ENCODE peak calls at places on chromosome 1, in ten cellular contexts. One of them, this sample, is unnamed.
A peak's percentile ranks its signal among the peaks of the same experiment; 100 is the strongest.

GRCh38 chr1:76294470-76295194 is 220.1 kb downstream of the ST6GALNAC3 start:
- DNase-seq in adrenal gland: no peak
- DNase-seq in ovary: no peak
- DNase-seq in CD8-positive, alpha-beta T cell: no peak
- DNase-seq in tibial artery: no peak
- DNase-seq in HCT116: no peak
- DNase-seq in DND-41: no peak
- DNase-seq in aorta: no peak
- DNase-seq in adipocyte: no peak
- DNase-seq in fibroblast of lung: no peak
- DNase-seq in this sample: no peak

GRCh38 chr1:228860911-228861829 is 125.9 kb downstream of the RHOU start:
- DNase-seq in adrenal gland: peak; percentile 74
- DNase-seq in ovary: no peak
- DNase-seq in CD8-positive, alpha-beta T cell: peak; percentile 38
- DNase-seq in tibial artery: no peak
- DNase-seq in HCT116: peak; percentile 90
- DNase-seq in DND-41: no peak
- DNase-seq in aorta: no peak
- DNase-seq in adipocyte: peak; percentile 77
- DNase-seq in fibroblast of lung: peak; percentile 79
- DNase-seq in this sample: no peak

GRCh38 chr1:19375621-19376020 is 63.5 kb downstream of the SLC66A1 start:
- DNase-seq in adrenal gland: no peak
- DNase-seq in ovary: no peak
- DNase-seq in CD8-positive, alpha-beta T cell: no peak
- DNase-seq in tibial artery: no peak
- DNase-seq in HCT116: no peak
- DNase-seq in DND-41: no peak
- DNase-seq in aorta: no peak
- DNase-seq in adipocyte: no peak
- DNase-seq in fibroblast of lung: no peak
- DNase-seq in this sample: no peak

GRCh38 chr1:107480548-107480947 is 339.7 kb downstream of the NTNG1 start:
- DNase-seq in adrenal gland: peak; percentile 63
- DNase-seq in ovary: no peak
- DNase-seq in CD8-positive, alpha-beta T cell: no peak
- DNase-seq in tibial artery: no peak
- DNase-seq in HCT116: no peak
- DNase-seq in DND-41: no peak
- DNase-seq in aorta: peak; percentile 42
- DNase-seq in adipocyte: no peak
- DNase-seq in fibroblast of lung: peak; percentile 5
- DNase-seq in this sample: no peak

GRCh38 chr1:237032029-237032428 is 10.0 kb upstream of the RYR2 start:
- DNase-seq in adrenal gland: no peak
- DNase-seq in ovary: no peak
- DNase-seq in CD8-positive, alpha-beta T cell: no peak
- DNase-seq in tibial artery: no peak
- DNase-seq in HCT116: no peak
- DNase-seq in DND-41: no peak
- DNase-seq in aorta: no peak
- DNase-seq in adipocyte: no peak
- DNase-seq in fibroblast of lung: no peak
- DNase-seq in this sample: no peak

GRCh38 chr1:119253366-119253765 is 112.9 kb upstream of the WARS2 start:
- DNase-seq in adrenal gland: no peak
- DNase-seq in ovary: no peak
- DNase-seq in CD8-positive, alpha-beta T cell: no peak
- DNase-seq in tibial artery: no peak
- DNase-seq in HCT116: no peak
- DNase-seq in DND-41: no peak
- DNase-seq in aorta: no peak
- DNase-seq in adipocyte: peak; percentile 33
- DNase-seq in fibroblast of lung: peak; percentile 12
- DNase-seq in this sample: no peak

GRCh38 chr1:93648656-93649055 is 33.0 kb downstream of the BCAR3 start:
- DNase-seq in adrenal gland: no peak
- DNase-seq in ovary: no peak
- DNase-seq in CD8-positive, alpha-beta T cell: peak; percentile 37
- DNase-seq in tibial artery: no peak
- DNase-seq in HCT116: no peak
- DNase-seq in DND-41: no peak
- DNase-seq in aorta: no peak
- DNase-seq in adipocyte: no peak
- DNase-seq in fibroblast of lung: no peak
- DNase-seq in this sample: no peak

GRCh38 chr1:77866296-77866695 is 22.1 kb upstream of the NEXN start:
- DNase-seq in adrenal gland: no peak
- DNase-seq in ovary: no peak
- DNase-seq in CD8-positive, alpha-beta T cell: no peak
- DNase-seq in tibial artery: no peak
- DNase-seq in HCT116: no peak
- DNase-seq in DND-41: no peak
- DNase-seq in aorta: no peak
- DNase-seq in adipocyte: peak; percentile 23
- DNase-seq in fibroblast of lung: no peak
- DNase-seq in this sample: no peak

GRCh38 chr1:59714219-59714618 is 100.5 kb upstream of the HOOK1 start:
- DNase-seq in adrenal gland: no peak
- DNase-seq in ovary: no peak
- DNase-seq in CD8-positive, alpha-beta T cell: no peak
- DNase-seq in tibial artery: no peak
- DNase-seq in HCT116: no peak
- DNase-seq in DND-41: no peak
- DNase-seq in aorta: no peak
- DNase-seq in adipocyte: no peak
- DNase-seq in fibroblast of lung: no peak
- DNase-seq in this sample: no peak

GRCh38 chr1:227777646-227778045 is 37.8 kb upstream of the PRSS38 start:
- DNase-seq in adrenal gland: no peak
- DNase-seq in ovary: no peak
- DNase-seq in CD8-positive, alpha-beta T cell: no peak
- DNase-seq in tibial artery: peak; percentile 11
- DNase-seq in HCT116: no peak
- DNase-seq in DND-41: no peak
- DNase-seq in aorta: no peak
- DNase-seq in adipocyte: no peak
- DNase-seq in fibroblast of lung: no peak
- DNase-seq in this sample: no peak

GRCh38 chr1:11653101-11653601 is 1.1 kb downstream of the FBXO2 start:
- DNase-seq in adrenal gland: no peak
- DNase-seq in ovary: no peak
- DNase-seq in CD8-positive, alpha-beta T cell: no peak
- DNase-seq in tibial artery: no peak
- DNase-seq in HCT116: peak; percentile 55
- DNase-seq in DND-41: no peak
- DNase-seq in aorta: no peak
- DNase-seq in adipocyte: no peak
- DNase-seq in fibroblast of lung: no peak
- DNase-seq in this sample: peak; percentile 54
- H3K4me1 ChIP-seq in adrenal gland: peaks cover 29% of the 10 kb centered on the region
- H3K4me1 ChIP-seq in ovary: peaks cover 6% of the 10 kb centered on the region
- H3K4me1 ChIP-seq in CD8-positive, alpha-beta T cell: peaks cover 35% of the 10 kb centered on the region
- H3K4me1 ChIP-seq in tibial artery: peaks cover 55% of the 10 kb centered on the region
- H3K4me1 ChIP-seq in HCT116: peaks cover 28% of the 10 kb centered on the region
- H3K4me1 ChIP-seq in DND-41: peaks cover 9% of the 10 kb centered on the region
- H3K4me1 ChIP-seq in aorta: no peaks in the 10 kb centered on the region
- H3K4me1 ChIP-seq in adipocyte: peaks cover 6% of the 10 kb centered on the region
- H3K4me1 ChIP-seq in fibroblast of lung: peaks cover 3% of the 10 kb centered on the region
- H3K4me1 ChIP-seq in this sample: peaks cover 2% of the 10 kb centered on the region

GRCh38 chr1:223831755-223832636 is 13.8 kb downstream of the TP53BP2 start:
- DNase-seq in adrenal gland: no peak
- DNase-seq in ovary: no peak
- DNase-seq in CD8-positive, alpha-beta T cell: no peak
- DNase-seq in tibial artery: no peak
- DNase-seq in HCT116: no peak
- DNase-seq in DND-41: no peak
- DNase-seq in aorta: no peak
- DNase-seq in adipocyte: peak; percentile 81
- DNase-seq in fibroblast of lung: peak; percentile 74
- DNase-seq in this sample: no peak
- H3K4me1 ChIP-seq in adrenal gland: peaks cover 28% of the 10 kb centered on the region
- H3K4me1 ChIP-seq in ovary: peaks cover 2% of the 10 kb centered on the region
- H3K4me1 ChIP-seq in CD8-positive, alpha-beta T cell: peaks cover 52% of the 10 kb centered on the region
- H3K4me1 ChIP-seq in tibial artery: peaks cover 47% of the 10 kb centered on the region
- H3K4me1 ChIP-seq in HCT116: peaks cover 3% of the 10 kb centered on the region
- H3K4me1 ChIP-seq in DND-41: peaks cover 14% of the 10 kb centered on the region
- H3K4me1 ChIP-seq in aorta: peaks cover 9% of the 10 kb centered on the region
- H3K4me1 ChIP-seq in adipocyte: peaks cover 39% of the 10 kb centered on the region
- H3K4me1 ChIP-seq in fibroblast of lung: peaks cover 31% of the 10 kb centered on the region
- H3K4me1 ChIP-seq in this sample: peaks cover 19% of the 10 kb centered on the region

DNA sequence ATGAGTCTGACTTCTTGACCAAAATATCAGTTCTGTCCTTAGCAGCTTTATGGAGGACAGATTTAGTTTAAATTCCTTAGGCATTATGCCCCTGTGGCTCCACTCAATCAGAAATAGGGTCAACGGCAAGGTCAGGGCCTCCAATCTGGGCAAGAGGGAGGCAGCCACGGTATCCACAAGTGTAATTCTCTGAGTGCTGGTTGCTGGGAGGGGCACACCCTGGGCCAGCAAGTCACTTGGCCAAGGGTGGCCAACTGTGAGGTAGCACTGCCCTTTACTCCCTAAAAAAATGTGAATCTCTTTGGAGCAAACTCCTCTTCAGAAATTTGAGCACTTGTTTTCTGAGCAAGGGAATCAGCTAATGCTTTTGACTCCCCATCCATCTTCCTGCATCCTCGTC is 12.8 kb downstream of the SPATA46 start:
- DNase-seq in adrenal gland: no peak
- DNase-seq in ovary: no peak
- DNase-seq in CD8-positive, alpha-beta T cell: no peak
- DNase-seq in tibial artery: no peak
- DNase-seq in HCT116: no peak
- DNase-seq in DND-41: no peak
- DNase-seq in aorta: no peak
- DNase-seq in adipocyte: no peak
- DNase-seq in fibroblast of lung: no peak
- DNase-seq in this sample: no peak
- H3K4me1 ChIP-seq in adrenal gland: no peaks in the 10 kb centered on the region
- H3K4me1 ChIP-seq in ovary: no peaks in the 10 kb centered on the region
- H3K4me1 ChIP-seq in CD8-positive, alpha-beta T cell: no peaks in the 10 kb centered on the region
- H3K4me1 ChIP-seq in tibial artery: no peaks in the 10 kb centered on the region
- H3K4me1 ChIP-seq in HCT116: no peaks in the 10 kb centered on the region
- H3K4me1 ChIP-seq in DND-41: no peaks in the 10 kb centered on the region
- H3K4me1 ChIP-seq in aorta: no peaks in the 10 kb centered on the region
- H3K4me1 ChIP-seq in adipocyte: no peaks in the 10 kb centered on the region
- H3K4me1 ChIP-seq in fibroblast of lung: no peaks in the 10 kb centered on the region
- H3K4me1 ChIP-seq in this sample: no peaks in the 10 kb centered on the region

GRCh38 chr1:168689726-168690602 is 39.0 kb downstream of the DPT start:
- DNase-seq in adrenal gland: peak; percentile 63
- DNase-seq in ovary: no peak
- DNase-seq in CD8-positive, alpha-beta T cell: no peak
- DNase-seq in tibial artery: no peak
- DNase-seq in HCT116: no peak
- DNase-seq in DND-41: no peak
- DNase-seq in aorta: peak; percentile 51
- DNase-seq in adipocyte: no peak
- DNase-seq in fibroblast of lung: no peak
- DNase-seq in this sample: no peak

GRCh38 chr1:168691541-168691940 is 37.5 kb downstream of the DPT start:
- DNase-seq in adrenal gland: peak; percentile 65
- DNase-seq in ovary: no peak
- DNase-seq in CD8-positive, alpha-beta T cell: no peak
- DNase-seq in tibial artery: no peak
- DNase-seq in HCT116: no peak
- DNase-seq in DND-41: no peak
- DNase-seq in aorta: no peak
- DNase-seq in adipocyte: no peak
- DNase-seq in fibroblast of lung: no peak
- DNase-seq in this sample: no peak

GRCh38 chr1:168686666-168687065 is 42.3 kb downstream of the DPT start:
- DNase-seq in adrenal gland: no peak
- DNase-seq in ovary: no peak
- DNase-seq in CD8-positive, alpha-beta T cell: no peak
- DNase-seq in tibial artery: no peak
- DNase-seq in HCT116: no peak
- DNase-seq in DND-41: no peak
- DNase-seq in aorta: no peak
- DNase-seq in adipocyte: no peak
- DNase-seq in fibroblast of lung: no peak
- DNase-seq in this sample: no peak

GRCh38 chr1:168687796-168688195 is 41.2 kb downstream of the DPT start:
- DNase-seq in adrenal gland: no peak
- DNase-seq in ovary: no peak
- DNase-seq in CD8-positive, alpha-beta T cell: no peak
- DNase-seq in tibial artery: no peak
- DNase-seq in HCT116: no peak
- DNase-seq in DND-41: no peak
- DNase-seq in aorta: no peak
- DNase-seq in adipocyte: no peak
- DNase-seq in fibroblast of lung: no peak
- DNase-seq in this sample: no peak

DNA sequence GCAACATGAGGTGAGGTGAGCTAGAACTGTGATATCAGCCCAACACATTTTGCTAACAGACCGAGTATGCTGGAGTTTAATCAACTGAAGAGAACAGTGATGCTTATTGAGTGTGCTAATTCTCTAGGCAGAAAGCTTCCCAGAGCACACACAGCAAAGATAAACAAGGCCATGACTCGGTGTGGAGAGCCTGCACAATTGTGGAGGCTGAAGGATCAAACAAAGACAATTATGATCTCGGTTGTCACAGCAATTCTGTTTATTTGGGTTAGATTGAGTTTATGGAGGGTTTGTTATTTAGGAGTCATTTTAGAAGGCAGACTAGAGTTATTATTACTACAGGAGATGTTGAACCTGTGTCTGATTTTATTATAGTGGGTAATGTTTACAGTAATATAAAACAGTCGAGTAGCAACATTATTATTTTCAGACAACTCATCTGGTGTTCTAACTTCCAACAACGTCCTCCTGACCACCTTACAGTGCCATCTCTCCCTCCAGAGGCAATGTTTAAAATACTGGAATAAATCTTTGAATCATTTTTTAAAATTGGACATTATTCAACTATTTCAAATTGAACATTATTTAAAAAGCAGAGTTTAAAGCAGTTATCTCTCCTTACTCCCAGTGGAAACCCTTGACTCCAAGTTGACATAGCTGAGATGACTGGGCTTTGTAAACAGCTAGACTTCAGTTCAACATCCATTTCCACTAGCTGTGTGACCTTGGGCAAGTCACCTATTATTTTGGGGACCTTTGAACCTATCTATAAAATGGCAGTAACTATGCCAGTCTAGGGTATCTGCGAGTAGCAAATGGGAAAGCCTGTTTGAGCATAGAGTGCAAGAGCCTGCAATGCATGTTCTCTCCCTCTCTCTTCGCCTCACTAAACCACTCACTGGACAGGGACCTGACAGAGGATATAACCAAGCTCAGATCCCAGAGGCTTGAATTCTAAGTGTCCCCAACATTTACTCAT is 40.0 kb downstream of the DPT start:
- DNase-seq in adrenal gland: no peak
- DNase-seq in ovary: no peak
- DNase-seq in CD8-positive, alpha-beta T cell: no peak
- DNase-seq in tibial artery: no peak
- DNase-seq in HCT116: no peak
- DNase-seq in DND-41: no peak
- DNase-seq in aorta: no peak
- DNase-seq in adipocyte: no peak
- DNase-seq in fibroblast of lung: no peak
- DNase-seq in this sample: no peak
- H3K4me1 ChIP-seq in adrenal gland: no peaks in the 10 kb centered on the region
- H3K4me1 ChIP-seq in ovary: peaks cover 6% of the 10 kb centered on the region
- H3K4me1 ChIP-seq in CD8-positive, alpha-beta T cell: no peaks in the 10 kb centered on the region
- H3K4me1 ChIP-seq in tibial artery: no peaks in the 10 kb centered on the region
- H3K4me1 ChIP-seq in HCT116: no peaks in the 10 kb centered on the region
- H3K4me1 ChIP-seq in DND-41: no peaks in the 10 kb centered on the region
- H3K4me1 ChIP-seq in aorta: no peaks in the 10 kb centered on the region
- H3K4me1 ChIP-seq in adipocyte: peaks cover 24% of the 10 kb centered on the region
- H3K4me1 ChIP-seq in fibroblast of lung: no peaks in the 10 kb centered on the region
- H3K4me1 ChIP-seq in this sample: no peaks in the 10 kb centered on the region

This sample was measured in right cardiac atrium.